ENCODE peak calls at places on chromosomes 7 and 10, in nine cellular contexts. P is A549; M is left cardiac atrium; R is activated CD8-positive, alpha-beta T cell treated with anti-CD3 and anti-CD28 coated beads, Interleukin-2, amount 10 ng/mL, durations not matched to agents 7 days and 5 days; N is NCI-H524 treated with DMSO at 0.1 percent for 48 hours; W is cardiac septum; O is NCI-H460; V is HuH-7.5; U is CMK. H is an unnamed sample.

GRCh38 chr7:105352018-105352612 is 36.6 kb downstream of the SRPK2 start:
- DNase-seq in U (peak; percentile 54), W (peak; percentile 89), O (no peak), V (no peak), N (no peak), P (no peak), R (peak; percentile 74), M (peak; percentile 82), H (peak; percentile 73)

GRCh38 chr10:69458426-69459100 is 7.3 kb downstream of the TSPAN15 start:
- DNase-seq in N (no peak), P (no peak), M (no peak), V (no peak), O (no peak), W (no peak), R (no peak), U (no peak), H (no peak)

GRCh38 chr10:30433286-30433778 is 652 bp upstream of the MAP3K8 start:
- DNase-seq in M (peak; percentile 87), P (peak; percentile 90), N (no peak), O (no peak), V (peak; percentile 45), W (peak; percentile 87), R (peak; percentile 70), U (no peak), H (no peak)

GRCh38 chr10:7045891-7046599 is 364.8 kb downstream of the SFMBT2 start:
- DNase-seq in M (no peak), P (no peak), R (peak; percentile 49), N (peak; percentile 18), W (no peak), U (peak; percentile 40), O (no peak), V (no peak), H (no peak)

GRCh38 chr7:74454059-74454947 is 597 bp downstream of the GTF2IRD1 start:
- DNase-seq in W (no peak), M (no peak), U (no peak), P (no peak), N (no peak), O (no peak), R (no peak), V (no peak), H (peak; percentile 48)

GRCh38 chr10:46551701-46552525 is 4.5 kb downstream of the GPRIN2 start:
- DNase-seq in M (peak; percentile 25), V (no peak), N (no peak), W (peak; percentile 77), R (peak; percentile 17), O (no peak), P (no peak), U (no peak), H (no peak)

GRCh38 chr10:71520042-71520441 is 123.3 kb downstream of the CDH23 start:
- DNase-seq in M (no peak), R (no peak), P (no peak), V (no peak), O (no peak), N (no peak), U (no peak), W (no peak), H (no peak)

GRCh38 chr7:106737202-106737562 is 76.2 kb upstream of the CCDC71L start:
- DNase-seq in N (no peak), R (no peak), W (no peak), O (peak; percentile 26), M (no peak), V (no peak), U (no peak), P (peak; percentile 9), H (no peak)

GRCh38 chr7:3399858-3400257 is 98.8 kb downstream of the SDK1 start:
- DNase-seq in N (no peak), U (no peak), M (no peak), V (no peak), R (no peak), W (no peak), O (peak; percentile 36), P (peak; percentile 61), H (no peak)

GRCh38 chr10:89793649-89794254 is 92.4 kb downstream of the KIF20B start:
- DNase-seq in O (peak; percentile 74), W (no peak), N (peak; percentile 0), M (no peak), U (peak; percentile 24), V (peak; percentile 31), P (peak; percentile 65), R (peak; percentile 52), H (peak; percentile 60)

GRCh38 chr10:109281347-109281746 is 642.0 kb downstream of the XPNPEP1 start:
- DNase-seq in O (no peak), N (no peak), P (no peak), U (no peak), V (no peak), R (no peak), W (no peak), M (no peak), H (no peak)

GRCh38 chr10:130363051-130363450 is 226.9 kb downstream of the GLRX3 start:
- DNase-seq in O (no peak), R (no peak), U (no peak), V (no peak), M (no peak), W (peak; percentile 14), P (no peak), N (no peak), H (no peak)

GRCh38 chr7:39379416-39379815 is 186.8 kb upstream of the YAE1 start:
- DNase-seq in N (no peak), R (no peak), U (no peak), O (no peak), W (no peak), M (no peak), V (no peak), P (no peak), H (no peak)

GRCh38 chr10:28010821-28011220 is 11.9 kb upstream of the ODAD2 start:
- DNase-seq in N (no peak), M (no peak), R (no peak), P (no peak), W (no peak), V (no peak), U (no peak), O (no peak), H (no peak)

GRCh38 chr10:23171232-23171876 is 20.8 kb upstream of the PTF1A start:
- DNase-seq in W (no peak), O (peak; percentile 7), U (no peak), P (no peak), R (peak; percentile 30), N (no peak), M (no peak), V (peak; percentile 55), H (no peak)

GRCh38 chr10:90041585-90041984 is 340.2 kb downstream of the KIF20B start:
- DNase-seq in U (no peak), N (no peak), V (no peak), O (no peak), W (no peak), R (no peak), M (no peak), P (no peak), H (no peak)

GRCh38 chr7:144548556-144548955 is 145.1 kb upstream of the NOBOX start:
- DNase-seq in P (no peak), N (no peak), U (no peak), O (no peak), R (no peak), W (no peak), V (no peak), M (no peak), H (no peak)

GRCh38 chr7:141586878-141587277 is 35.7 kb downstream of the AGK start:
- DNase-seq in M (no peak), P (no peak), V (no peak), O (no peak), W (no peak), U (no peak), R (no peak), N (no peak), H (no peak)

GRCh38 chr7:33101916-33102315 is 7.3 kb downstream of the RP9 start:
- DNase-seq in N (no peak), O (no peak), W (no peak), R (no peak), P (no peak), U (no peak), M (no peak), V (no peak), H (no peak)

GRCh38 chr7:75881436-75882095 is 2.7 kb downstream of the RHBDD2 start:
- DNase-seq in R (no peak), N (no peak), W (no peak), U (no peak), M (no peak), P (no peak), O (no peak), V (no peak), H (no peak)

GRCh38 chr7:35749548-35749947 is 51.3 kb upstream of the SEPTIN7 start:
- DNase-seq in R (no peak), M (peak; percentile 41), N (no peak), P (no peak), W (no peak), U (no peak), V (no peak), O (no peak), H (no peak)

GRCh38 chr7:118754608-118755007 is 530.1 kb downstream of the ANKRD7 start:
- DNase-seq in O (no peak), N (no peak), M (no peak), U (no peak), P (no peak), R (no peak), W (no peak), V (no peak), H (no peak)

GRCh38 chr7:65390588-65390987 is 16.9 kb downstream of the ZNF92 start:
- DNase-seq in U (no peak), R (no peak), M (no peak), W (no peak), P (no peak), N (no peak), O (no peak), V (no peak), H (peak; percentile 30)

GRCh38 chr7:8228068-8228467 is 33.9 kb downstream of the ICA1 start:
- DNase-seq in R (no peak), O (no peak), N (no peak), U (no peak), P (no peak), W (no peak), V (no peak), M (no peak), H (no peak)

H was measured in GM10248.